ENCODE peak calls at places on chromosomes 7 and 10, in eight cellular contexts. U, A, Z, K, J, X, P and S are unnamed samples.
A peak's percentile ranks its signal among the peaks of the same experiment; 100 is the strongest.

GRCh38 chr10:110459600-110459999 is 38.1 kb upstream of the DUSP5 start:
- DNase-seq in X (no peak), A (no peak), J (no peak), Z (no peak), K (no peak), U (no peak), P (no peak), S (no peak)

GRCh38 chr10:51224610-51225230 is 150.4 kb downstream of the PRKG1 start:
- DNase-seq in P (no peak), X (no peak), J (no peak), K (no peak), A (no peak), Z (no peak), U (no peak), S (no peak)

GRCh38 chr10:28532223-28532508 is 752 bp upstream of the WAC start:
- DNase-seq in K (no peak), P (peak; percentile 77), Z (no peak), J (no peak), X (no peak), U (no peak), A (no peak), S (no peak)

GRCh38 chr10:69318997-69319727 is 40.9 kb downstream of the HK1 start:
- DNase-seq in J (peak; percentile 71), K (peak; percentile 91), X (peak; percentile 63), Z (no peak), A (peak; percentile 22), U (no peak), P (peak; percentile 51), S (peak; percentile 76)

GRCh38 chr7:24869572-24869971 is 110.4 kb downstream of the OSBPL3 start:
- DNase-seq in A (no peak), U (no peak), J (no peak), K (no peak), P (no peak), Z (no peak), X (no peak), S (no peak)

GRCh38 chr10:98589007-98589406 is 142.3 kb upstream of the HPS1 start:
- DNase-seq in X (no peak), P (no peak), A (no peak), Z (no peak), J (no peak), U (no peak), K (no peak), S (no peak)

GRCh38 chr10:19098803-19099202 is 50.2 kb downstream of the MALRD1 start:
- DNase-seq in P (no peak), K (no peak), J (no peak), A (no peak), U (no peak), Z (no peak), X (no peak), S (no peak)

GRCh38 chr10:112721080-112721698 is 228.9 kb upstream of the TCF7L2 start:
- DNase-seq in A (peak; percentile 43), K (no peak), U (peak; percentile 51), J (no peak), Z (no peak), X (no peak), P (no peak), S (peak; percentile 19)

GRCh38 chr10:29908977-29909376 is 150.4 kb downstream of the JCAD start:
- DNase-seq in X (no peak), J (no peak), A (no peak), P (no peak), Z (no peak), K (peak; percentile 7), U (no peak), S (no peak)

GRCh38 chr10:43961523-43962345 is 313.1 kb upstream of the ZNF32 start:
- DNase-seq in K (no peak), X (no peak), Z (no peak), U (no peak), P (no peak), J (no peak), A (no peak), S (no peak)

GRCh38 chr10:2897619-2898508 is 169.5 kb upstream of the PFKP start:
- DNase-seq in X (no peak), P (no peak), U (no peak), J (no peak), Z (no peak), K (peak; percentile 33), A (no peak), S (no peak)